ENCODE peak calls at places on chromosomes 2 and 18, in seven cellular contexts. One of them, this sample, is unnamed.

GRCh38 chr2:129905664-129906081 is 73.8 kb upstream of the RAB6C start:
- DNase-seq in head of caudate nucleus: no peak
- DNase-seq in body of pancreas: no peak
- DNase-seq in stimulated activated CD4-positive, alpha-beta T cell treated with anti-CD3 and anti-CD28 coated beads, Interleukin-12 subunit alpha, Interleukin-12 subunit beta, amount 100 ng/mL, for 48 hours: no peak
- DNase-seq in HepG2: no peak
- DNase-seq in HS-5: no peak
- DNase-seq in transverse colon: no peak
- DNase-seq in this sample: no peak

GRCh38 chr2:95273911-95274290 is 348 bp upstream of the PROM2 start:
- DNase-seq in head of caudate nucleus: peak; percentile 22
- DNase-seq in body of pancreas: no peak
- DNase-seq in HepG2: no peak
- DNase-seq in stimulated activated CD4-positive, alpha-beta T cell treated with anti-CD3 and anti-CD28 coated beads, Interleukin-12 subunit alpha, Interleukin-12 subunit beta, amount 100 ng/mL, for 48 hours: no peak
- DNase-seq in transverse colon: no peak
- DNase-seq in HS-5: no peak
- DNase-seq in this sample: no peak

GRCh38 chr2:226995625-226996041 is 159.8 kb downstream of the RHBDD1 start:
- DNase-seq in head of caudate nucleus: peak; percentile 49
- DNase-seq in HS-5: peak; percentile 96
- DNase-seq in body of pancreas: no peak
- DNase-seq in HepG2: no peak
- DNase-seq in transverse colon: peak; percentile 13
- DNase-seq in stimulated activated CD4-positive, alpha-beta T cell treated with anti-CD3 and anti-CD28 coated beads, Interleukin-12 subunit alpha, Interleukin-12 subunit beta, amount 100 ng/mL, for 48 hours: peak; percentile 39
- DNase-seq in this sample: peak; percentile 18

GRCh38 chr2:216215991-216216390 is 106.8 kb downstream of the XRCC5 start:
- DNase-seq in stimulated activated CD4-positive, alpha-beta T cell treated with anti-CD3 and anti-CD28 coated beads, Interleukin-12 subunit alpha, Interleukin-12 subunit beta, amount 100 ng/mL, for 48 hours: no peak
- DNase-seq in transverse colon: no peak
- DNase-seq in body of pancreas: no peak
- DNase-seq in head of caudate nucleus: no peak
- DNase-seq in HepG2: peak; percentile 59
- DNase-seq in HS-5: no peak
- DNase-seq in this sample: no peak

GRCh38 chr18:25650201-25650941 is 298.4 kb upstream of the ZNF521 start:
- DNase-seq in stimulated activated CD4-positive, alpha-beta T cell treated with anti-CD3 and anti-CD28 coated beads, Interleukin-12 subunit alpha, Interleukin-12 subunit beta, amount 100 ng/mL, for 48 hours: no peak
- DNase-seq in HS-5: peak; percentile 97
- DNase-seq in head of caudate nucleus: no peak
- DNase-seq in HepG2: peak; percentile 67
- DNase-seq in transverse colon: no peak
- DNase-seq in body of pancreas: no peak
- DNase-seq in this sample: no peak

GRCh38 chr2:30048636-30049175 is 98.1 kb upstream of the YPEL5 start:
- DNase-seq in HepG2: no peak
- DNase-seq in HS-5: no peak
- DNase-seq in head of caudate nucleus: no peak
- DNase-seq in stimulated activated CD4-positive, alpha-beta T cell treated with anti-CD3 and anti-CD28 coated beads, Interleukin-12 subunit alpha, Interleukin-12 subunit beta, amount 100 ng/mL, for 48 hours: no peak
- DNase-seq in transverse colon: no peak
- DNase-seq in body of pancreas: no peak
- DNase-seq in this sample: no peak

GRCh38 chr2:130873700-130874346 is 37.1 kb downstream of the ARHGEF4 start:
- DNase-seq in HepG2: peak; percentile 59
- DNase-seq in body of pancreas: peak; percentile 77
- DNase-seq in HS-5: peak; percentile 14
- DNase-seq in transverse colon: peak; percentile 79
- DNase-seq in head of caudate nucleus: peak; percentile 95
- DNase-seq in stimulated activated CD4-positive, alpha-beta T cell treated with anti-CD3 and anti-CD28 coated beads, Interleukin-12 subunit alpha, Interleukin-12 subunit beta, amount 100 ng/mL, for 48 hours: peak; percentile 71
- DNase-seq in this sample: peak; percentile 62

GRCh38 chr2:215921884-215922283 is 91.5 kb downstream of the MREG start:
- DNase-seq in head of caudate nucleus: no peak
- DNase-seq in HS-5: peak; percentile 89
- DNase-seq in stimulated activated CD4-positive, alpha-beta T cell treated with anti-CD3 and anti-CD28 coated beads, Interleukin-12 subunit alpha, Interleukin-12 subunit beta, amount 100 ng/mL, for 48 hours: no peak
- DNase-seq in transverse colon: no peak
- DNase-seq in body of pancreas: peak; percentile 22
- DNase-seq in HepG2: peak; percentile 55
- DNase-seq in this sample: no peak

GRCh38 chr2:86315084-86315483 is 22.3 kb downstream of the REEP1 start:
- DNase-seq in stimulated activated CD4-positive, alpha-beta T cell treated with anti-CD3 and anti-CD28 coated beads, Interleukin-12 subunit alpha, Interleukin-12 subunit beta, amount 100 ng/mL, for 48 hours: no peak
- DNase-seq in body of pancreas: no peak
- DNase-seq in HepG2: no peak
- DNase-seq in HS-5: no peak
- DNase-seq in transverse colon: no peak
- DNase-seq in head of caudate nucleus: no peak
- DNase-seq in this sample: no peak

GRCh38 chr2:127605691-127606277 is 40.2 kb upstream of the GPR17 start:
- DNase-seq in HepG2: no peak
- DNase-seq in body of pancreas: peak; percentile 4
- DNase-seq in transverse colon: no peak
- DNase-seq in stimulated activated CD4-positive, alpha-beta T cell treated with anti-CD3 and anti-CD28 coated beads, Interleukin-12 subunit alpha, Interleukin-12 subunit beta, amount 100 ng/mL, for 48 hours: no peak
- DNase-seq in head of caudate nucleus: no peak
- DNase-seq in HS-5: no peak
- DNase-seq in this sample: no peak

GRCh38 chr2:28681216-28681981 is 70.2 kb upstream of the PPP1CB start:
- DNase-seq in stimulated activated CD4-positive, alpha-beta T cell treated with anti-CD3 and anti-CD28 coated beads, Interleukin-12 subunit alpha, Interleukin-12 subunit beta, amount 100 ng/mL, for 48 hours: peak; percentile 66
- DNase-seq in transverse colon: no peak
- DNase-seq in body of pancreas: no peak
- DNase-seq in head of caudate nucleus: peak; percentile 55
- DNase-seq in HepG2: no peak
- DNase-seq in HS-5: no peak
- DNase-seq in this sample: peak; percentile 55

GRCh38 chr2:11498543-11499034 is 32.6 kb upstream of the E2F6 start:
- DNase-seq in stimulated activated CD4-positive, alpha-beta T cell treated with anti-CD3 and anti-CD28 coated beads, Interleukin-12 subunit alpha, Interleukin-12 subunit beta, amount 100 ng/mL, for 48 hours: no peak
- DNase-seq in HS-5: no peak
- DNase-seq in body of pancreas: peak; percentile 57
- DNase-seq in transverse colon: peak; percentile 73
- DNase-seq in head of caudate nucleus: peak; percentile 92
- DNase-seq in HepG2: peak; percentile 80
- DNase-seq in this sample: no peak

GRCh38 chr2:212930556-212930955 is 220.9 kb downstream of the IKZF2 start:
- DNase-seq in head of caudate nucleus: no peak
- DNase-seq in HS-5: no peak
- DNase-seq in stimulated activated CD4-positive, alpha-beta T cell treated with anti-CD3 and anti-CD28 coated beads, Interleukin-12 subunit alpha, Interleukin-12 subunit beta, amount 100 ng/mL, for 48 hours: no peak
- DNase-seq in HepG2: no peak
- DNase-seq in transverse colon: no peak
- DNase-seq in body of pancreas: no peak
- DNase-seq in this sample: no peak

GRCh38 chr2:145760781-145761649 is 1241.1 kb upstream of the ZEB2 start:
- DNase-seq in HS-5: peak; percentile 58
- DNase-seq in transverse colon: no peak
- DNase-seq in HepG2: peak; percentile 96
- DNase-seq in stimulated activated CD4-positive, alpha-beta T cell treated with anti-CD3 and anti-CD28 coated beads, Interleukin-12 subunit alpha, Interleukin-12 subunit beta, amount 100 ng/mL, for 48 hours: no peak
- DNase-seq in head of caudate nucleus: no peak
- DNase-seq in body of pancreas: peak; percentile 26
- DNase-seq in this sample: no peak